ENCODE peak calls at places on chromosomes 12 and 14, in seven cellular contexts. G is A172; C is fibroblast of mammary gland; I is epithelial cell of prostate; X is WTC11; Z is left ventricle myocardium superior; L is activated naive CD4-positive, alpha-beta T cell treated with Interleukin-2 at 50 U/mL for 16 hours. P is an unnamed sample.

GRCh38 chr12:107057071-107057834 is 36.1 kb downstream of the CRY1 start:
- DNase-seq in X (no peak), G (peak), I (peak), C (peak), Z (no peak), L (no peak), P (no peak)

GRCh38 chr14:44966601-44967336 is 4.8 kb downstream of the TOGARAM1 start:
- DNase-seq in I (no peak), Z (no peak), L (no peak), G (no peak), X (no peak), C (peak), P (peak)

GRCh38 chr12:128796439-128797118 is 27.2 kb downstream of the SLC15A4 start:
- DNase-seq in G (peak), L (no peak), C (no peak), Z (no peak), X (no peak), I (no peak), P (no peak)

GRCh38 chr12:67909681-67910080 is 79.6 kb upstream of the IFNG-AS1 start:
- DNase-seq in Z (no peak), G (peak), L (no peak), X (no peak), I (no peak), C (no peak), P (no peak)

GRCh38 chr12:125403843-125404242 is 338.6 kb downstream of the AACS start:
- DNase-seq in G (no peak), C (no peak), I (no peak), Z (no peak), X (no peak), L (no peak), P (no peak)

GRCh38 chr12:109291117-109291516 is 18.0 kb downstream of the FOXN4 start:
- DNase-seq in C (no peak), L (no peak), X (no peak), I (no peak), G (no peak), Z (no peak), P (no peak)

GRCh38 chr14:63443988-63444387 is 99.2 kb downstream of the PPP2R5E start:
- DNase-seq in X (no peak), L (no peak), Z (no peak), G (no peak), C (no peak), I (no peak), P (no peak)

GRCh38 chr14:90383731-90384542 is 12.9 kb upstream of the CALM1 start:
- DNase-seq in C (peak), L (peak), I (no peak), G (no peak), X (peak), Z (peak), P (peak)

GRCh38 chr14:102200690-102201368 is 61.1 kb downstream of the WDR20 start:
- DNase-seq in Z (no peak), C (no peak), L (no peak), I (no peak), X (no peak), G (no peak), P (no peak)

GRCh38 chr12:125518074-125518473 is 452.8 kb downstream of the AACS start:
- DNase-seq in L (no peak), C (no peak), X (peak), Z (no peak), G (peak), I (no peak), P (peak)

GRCh38 chr12:101696477-101697196 is 803 bp upstream of the CHPT1 start:
- DNase-seq in Z (peak), C (peak), G (no peak), L (no peak), X (no peak), I (no peak), P (no peak)

GRCh38 chr12:49093746-49094103 is 876 bp downstream of the DHH start:
- DNase-seq in I (no peak), C (no peak), G (no peak), X (peak), L (no peak), Z (peak), P (peak)

GRCh38 chr14:100106260-100106659 is 41.0 kb downstream of the EVL start:
- DNase-seq in I (no peak), C (no peak), Z (no peak), G (no peak), X (no peak), L (peak), P (no peak)

GRCh38 chr14:58607571-58608317 is 30.0 kb upstream of the DACT1 start:
- DNase-seq in G (no peak), C (peak), Z (no peak), X (no peak), I (peak), L (no peak), P (no peak)

GRCh38 chr12:112122823-112123690 is 2.3 kb upstream of the TRAFD1 start:
- DNase-seq in Z (no peak), L (no peak), C (peak), I (no peak), X (no peak), G (no peak), P (no peak)

GRCh38 chr12:45468751-45469615 is 253.1 kb downstream of the ANO6 start:
- DNase-seq in L (no peak), Z (no peak), C (no peak), G (no peak), I (no peak), X (peak), P (no peak)

GRCh38 chr14:52052289-52052943 is 16.4 kb downstream of the NID2 start:
- DNase-seq in Z (no peak), L (no peak), G (no peak), C (peak), I (no peak), X (no peak), P (no peak)

GRCh38 chr14:69046468-69046867 is 67.4 kb upstream of the ACTN1 start:
- DNase-seq in C (peak), L (no peak), Z (no peak), I (no peak), G (no peak), X (no peak), P (no peak)

GRCh38 chr14:104592785-104593184 is 11.8 kb downstream of the TMEM179 start:
- DNase-seq in G (no peak), L (no peak), C (no peak), Z (no peak), I (no peak), X (no peak), P (no peak)

GRCh38 chr14:53151867-53152626 is 1.1 kb downstream of the DDHD1 start:
- DNase-seq in X (peak), L (peak), Z (peak), G (peak), I (no peak), C (peak), P (peak)

GRCh38 chr12:52037248-52037861 is 13.9 kb upstream of the NR4A1 start:
- DNase-seq in L (no peak), Z (peak), I (no peak), G (no peak), C (peak), X (peak), P (peak)

GRCh38 chr12:56931474-56931978 is 2.7 kb downstream of the SDR9C7 start:
- DNase-seq in L (no peak), C (peak), X (no peak), G (peak), Z (no peak), I (peak), P (peak)

GRCh38 chr12:18135509-18135908 is 45.5 kb upstream of the RERGL start:
- DNase-seq in X (no peak), Z (no peak), C (peak), L (no peak), G (peak), I (no peak), P (no peak)

GRCh38 chr12:26728205-26729050 is 104.6 kb downstream of the ITPR2 start:
- DNase-seq in Z (no peak), G (no peak), L (no peak), C (no peak), X (no peak), I (no peak), P (no peak)

GRCh38 chr12:8996682-8997405 is 7.5 kb downstream of the KLRG1 start:
- DNase-seq in X (no peak), G (peak), Z (no peak), L (peak), C (peak), I (peak), P (no peak)

GRCh38 chr14:25463475-25463874 is 413.5 kb upstream of the STXBP6 start:
- DNase-seq in G (no peak), I (no peak), C (no peak), Z (no peak), X (no peak), L (no peak), P (peak)

GRCh38 chr12:71710276-71711125 is 24.6 kb downstream of the TMEM19 start:
- DNase-seq in C (peak), G (peak), X (no peak), I (peak), L (no peak), Z (no peak), P (no peak)

GRCh38 chr12:129401572-129401971 is 502.3 kb downstream of the TMEM132D start:
- DNase-seq in L (no peak), Z (no peak), G (no peak), C (no peak), X (no peak), I (no peak), P (no peak)

P was measured in neural progenitor cell.